ENCODE peak calls at places on chromosomes 6 and 20, in eight cellular contexts. W, L, S, K, I, J, R and N are unnamed samples.

GRCh38 chr6:132084811-132085509 is 133.8 kb upstream of the CCN2 start:
- DNase-seq in S (peak), I (no peak), R (no peak), J (no peak), K (no peak), W (no peak), L (no peak), N (no peak)

GRCh38 chr20:39524371-39524911 is 562.3 kb downstream of the DHX35 start:
- DNase-seq in J (no peak), R (no peak), W (no peak), S (no peak), K (no peak), L (no peak), I (no peak), N (no peak)

GRCh38 chr20:51579137-51579536 is 36.6 kb upstream of the NFATC2 start:
- DNase-seq in L (no peak), J (no peak), K (no peak), I (no peak), S (no peak), W (no peak), R (no peak), N (no peak)

GRCh38 chr6:91045152-91045551 is 458.3 kb upstream of the MAP3K7 start:
- DNase-seq in S (peak), I (no peak), L (peak), W (no peak), J (no peak), R (peak), K (no peak), N (no peak)

GRCh38 chr6:73282876-73283275 is 19.9 kb upstream of the KHDC1 start:
- DNase-seq in R (no peak), I (no peak), J (no peak), S (no peak), L (no peak), W (no peak), K (no peak), N (no peak)

GRCh38 chr6:38127284-38127683 is 307.8 kb downstream of the ZFAND3 start:
- DNase-seq in W (no peak), L (no peak), R (no peak), K (no peak), I (no peak), S (no peak), J (no peak), N (no peak)

GRCh38 chr6:8215631-8216030 is 113.3 kb upstream of the EEF1E1 start:
- DNase-seq in L (no peak), S (no peak), I (no peak), W (no peak), R (no peak), J (no peak), K (no peak), N (no peak)

GRCh38 chr20:61056627-61057312 is 195.3 kb upstream of the CDH4 start:
- DNase-seq in J (no peak), K (no peak), W (no peak), S (no peak), I (no peak), R (no peak), L (peak), N (no peak)

GRCh38 chr20:51220293-51220706 is 197.4 kb upstream of the KCNG1 start:
- DNase-seq in K (peak), S (no peak), I (peak), R (no peak), L (no peak), J (peak), W (peak), N (peak)

GRCh38 chr20:32672315-32672981 is 1.3 kb downstream of the C20orf203 start:
- DNase-seq in J (no peak), S (no peak), L (no peak), K (no peak), I (no peak), W (no peak), R (no peak), N (no peak)

GRCh38 chr6:110609101-110609500 is 132.7 kb upstream of the SLC22A16 start:
- DNase-seq in J (no peak), S (no peak), L (no peak), K (no peak), I (no peak), R (no peak), W (no peak), N (no peak)

GRCh38 chr20:56805313-56805712 is 176.2 kb downstream of the TFAP2C start:
- DNase-seq in K (no peak), I (no peak), J (no peak), W (no peak), R (no peak), S (no peak), L (no peak), N (no peak)

GRCh38 chr6:117118490-117118889 is 146.9 kb upstream of the VGLL2 start:
- DNase-seq in J (no peak), K (no peak), S (no peak), R (no peak), I (no peak), L (no peak), W (no peak), N (no peak)

GRCh38 chr6:44667226-44667625 is 279.7 kb downstream of the CDC5L start:
- DNase-seq in L (no peak), W (no peak), J (no peak), S (peak), I (no peak), K (no peak), R (no peak), N (no peak)

GRCh38 chr20:22402990-22403859 is 181.1 kb downstream of the FOXA2 start:
- DNase-seq in I (no peak), S (no peak), L (no peak), K (no peak), W (no peak), J (no peak), R (peak), N (no peak)

GRCh38 chr6:55011034-55011433 is 163.3 kb upstream of the HCRTR2 start:
- DNase-seq in S (no peak), K (no peak), J (no peak), I (no peak), L (no peak), W (no peak), R (no peak), N (no peak)

GRCh38 chr6:69138893-69139494 is 503.9 kb downstream of the ADGRB3 start:
- DNase-seq in L (no peak), W (no peak), K (no peak), I (no peak), S (no peak), R (no peak), J (no peak), N (no peak)

GRCh38 chr6:137056121-137056880 is 11.5 kb upstream of the IL20RA start:
- DNase-seq in R (peak), S (no peak), W (no peak), J (no peak), K (no peak), L (no peak), I (no peak), N (no peak)

GRCh38 chr20:6265204-6265904 is 142.5 kb upstream of the FERMT1 start:
- DNase-seq in R (peak), K (no peak), S (peak), I (no peak), L (peak), J (no peak), W (no peak), N (no peak)

GRCh38 chr6:42993445-42993844 is 9.1 kb downstream of the PPP2R5D start:
- DNase-seq in I (no peak), S (no peak), L (no peak), J (no peak), K (no peak), W (no peak), R (no peak), N (no peak)

GRCh38 chr20:19699132-19699971 is 58.7 kb upstream of the RIN2 start:
- DNase-seq in I (no peak), W (no peak), L (no peak), J (no peak), R (no peak), K (no peak), S (peak), N (no peak)

GRCh38 chr6:70423189-70424133 is 10.2 kb downstream of the FAM135A start:
- DNase-seq in J (no peak), W (no peak), I (no peak), L (no peak), K (no peak), R (no peak), S (no peak), N (no peak)

GRCh38 chr6:90003941-90004340 is 109.7 kb downstream of the GJA10 start:
- DNase-seq in K (no peak), I (no peak), J (no peak), L (no peak), R (no peak), S (peak), W (no peak), N (no peak)

GRCh38 chr20:25508083-25508770 is 77.1 kb downstream of the NINL start:
- DNase-seq in I (no peak), K (no peak), S (peak), L (no peak), J (no peak), R (no peak), W (no peak), N (no peak)

GRCh38 chr6:11354019-11354418 is 121.6 kb upstream of the NEDD9 start:
- DNase-seq in R (no peak), W (peak), L (no peak), S (peak), J (no peak), I (no peak), K (no peak), N (peak)

GRCh38 chr20:49809803-49810359 is 2.7 kb upstream of the SLC9A8 start:
- DNase-seq in I (no peak), S (no peak), K (no peak), R (no peak), L (no peak), J (no peak), W (no peak), N (no peak)

GRCh38 chr20:47276856-47277541 is 79.5 kb downstream of the ZMYND8 start:
- DNase-seq in W (no peak), K (no peak), I (no peak), R (no peak), J (no peak), S (peak), L (no peak), N (no peak)

GRCh38 chr6:28558629-28559028 is 32.9 kb downstream of the GPX5 start:
- DNase-seq in R (no peak), L (no peak), S (no peak), K (no peak), I (no peak), J (no peak), W (no peak), N (no peak)

GRCh38 chr20:63947638-63948456 is 8.4 kb downstream of the UCKL1 start:
- DNase-seq in W (no peak), L (no peak), I (no peak), R (no peak), J (no peak), S (no peak), K (no peak), N (no peak)

GRCh38 chr6:101226677-101227135 is 166.8 kb upstream of the GRIK2 start:
- DNase-seq in R (no peak), L (peak), W (no peak), I (no peak), S (no peak), K (no peak), J (no peak), N (no peak)

GRCh38 chr6:147285087-147285855 is 81.1 kb downstream of the STXBP5 start:
- DNase-seq in L (peak), S (peak), K (no peak), I (no peak), W (no peak), J (no peak), R (no peak), N (no peak)

GRCh38 chr20:61959301-61959700 is 106.4 kb downstream of the TAF4 start:
- DNase-seq in S (no peak), I (no peak), J (peak), L (no peak), W (no peak), R (no peak), K (no peak), N (no peak)

GRCh38 chr6:164534070-164534766 is 775.2 kb downstream of the C6orf118 start:
- DNase-seq in S (no peak), L (no peak), K (no peak), J (no peak), I (no peak), W (no peak), R (no peak), N (no peak)

GRCh38 chr6:8589941-8590676 is 154.8 kb upstream of the SLC35B3 start:
- DNase-seq in R (no peak), J (no peak), K (no peak), S (no peak), L (no peak), W (no peak), I (no peak), N (no peak)

GRCh38 chr6:126955621-126956020 is 162.8 kb upstream of the RSPO3 start:
- DNase-seq in L (no peak), S (no peak), R (no peak), J (no peak), K (no peak), I (no peak), W (no peak), N (no peak)

GRCh38 chr20:49386848-49387605 is 95.4 kb downstream of the KCNB1 start:
- DNase-seq in K (no peak), W (no peak), J (no peak), S (no peak), L (peak), I (no peak), R (peak), N (no peak)

GRCh38 chr6:6851059-6851658 is 256.6 kb upstream of the RREB1 start:
- DNase-seq in I (no peak), J (no peak), S (peak), W (no peak), R (peak), L (no peak), K (no peak), N (no peak)

GRCh38 chr6:29705389-29706231 is 17.6 kb upstream of the HLA-F start:
- DNase-seq in R (no peak), J (no peak), W (no peak), I (no peak), S (peak), L (peak), K (no peak), N (no peak)